ENCODE peak calls at places on chromosomes 7 and 10, in six cellular contexts. One of them, this sample, is unnamed.

GRCh38 chr7:158355456-158356065 is 232.1 kb downstream of the PTPRN2 start:
- DNase-seq in ovary: no peak
- DNase-seq in naive thymus-derived CD8-positive, alpha-beta T cell: no peak
- DNase-seq in Kasumi-1: peak; percentile 35
- DNase-seq in NCI-H1092 treated with DMSO at 0.1 percent for 48 hours: peak; percentile 13
- DNase-seq in H1: peak; percentile 69
- DNase-seq in this sample: no peak

GRCh38 chr10:60420991-60421894 is 31.6 kb upstream of the ANK3 start:
- DNase-seq in ovary: no peak
- DNase-seq in naive thymus-derived CD8-positive, alpha-beta T cell: no peak
- DNase-seq in Kasumi-1: no peak
- DNase-seq in NCI-H1092 treated with DMSO at 0.1 percent for 48 hours: no peak
- DNase-seq in H1: no peak
- DNase-seq in this sample: no peak

GRCh38 chr10:125084191-125085186 is 75.9 kb downstream of the CTBP2 start:
- DNase-seq in ovary: peak; percentile 83
- DNase-seq in naive thymus-derived CD8-positive, alpha-beta T cell: no peak
- DNase-seq in Kasumi-1: no peak
- DNase-seq in NCI-H1092 treated with DMSO at 0.1 percent for 48 hours: peak; percentile 79
- DNase-seq in H1: no peak
- DNase-seq in this sample: peak; percentile 97

GRCh38 chr7:158192956-158193355 is 394.7 kb downstream of the PTPRN2 start:
- DNase-seq in ovary: no peak
- DNase-seq in naive thymus-derived CD8-positive, alpha-beta T cell: no peak
- DNase-seq in Kasumi-1: no peak
- DNase-seq in NCI-H1092 treated with DMSO at 0.1 percent for 48 hours: no peak
- DNase-seq in H1: no peak
- DNase-seq in this sample: no peak

GRCh38 chr10:55881588-55881987 is 479.5 kb downstream of the ZWINT start:
- DNase-seq in ovary: no peak
- DNase-seq in naive thymus-derived CD8-positive, alpha-beta T cell: no peak
- DNase-seq in Kasumi-1: no peak
- DNase-seq in NCI-H1092 treated with DMSO at 0.1 percent for 48 hours: no peak
- DNase-seq in H1: no peak
- DNase-seq in this sample: no peak

GRCh38 chr7:105521027-105521730 is 892 bp downstream of the PUS7 start:
- DNase-seq in ovary: no peak
- DNase-seq in naive thymus-derived CD8-positive, alpha-beta T cell: peak; percentile 42
- DNase-seq in Kasumi-1: peak; percentile 48
- DNase-seq in NCI-H1092 treated with DMSO at 0.1 percent for 48 hours: peak; percentile 80
- DNase-seq in H1: peak; percentile 63
- DNase-seq in this sample: peak; percentile 66

GRCh38 chr10:88851706-88852105 is at the start of gene ANKRD22:
- DNase-seq in ovary: no peak
- DNase-seq in naive thymus-derived CD8-positive, alpha-beta T cell: no peak
- DNase-seq in Kasumi-1: peak; percentile 99
- DNase-seq in NCI-H1092 treated with DMSO at 0.1 percent for 48 hours: no peak
- DNase-seq in H1: no peak
- DNase-seq in this sample: no peak

GRCh38 chr10:11304906-11305585 is 287.4 kb downstream of the CELF2 start:
- DNase-seq in ovary: no peak
- DNase-seq in naive thymus-derived CD8-positive, alpha-beta T cell: no peak
- DNase-seq in Kasumi-1: no peak
- DNase-seq in NCI-H1092 treated with DMSO at 0.1 percent for 48 hours: no peak
- DNase-seq in H1: no peak
- DNase-seq in this sample: no peak

GRCh38 chr10:22483132-22483531 is 137.8 kb downstream of the SPAG6 start:
- DNase-seq in ovary: no peak
- DNase-seq in naive thymus-derived CD8-positive, alpha-beta T cell: no peak
- DNase-seq in Kasumi-1: no peak
- DNase-seq in NCI-H1092 treated with DMSO at 0.1 percent for 48 hours: no peak
- DNase-seq in H1: no peak
- DNase-seq in this sample: no peak

GRCh38 chr7:41921453-41921912 is 218.6 kb upstream of the INHBA start:
- DNase-seq in ovary: no peak
- DNase-seq in naive thymus-derived CD8-positive, alpha-beta T cell: no peak
- DNase-seq in Kasumi-1: no peak
- DNase-seq in NCI-H1092 treated with DMSO at 0.1 percent for 48 hours: no peak
- DNase-seq in H1: no peak
- DNase-seq in this sample: peak; percentile 49

GRCh38 chr7:133429371-133429770 is 176.5 kb downstream of the EXOC4 start:
- DNase-seq in ovary: no peak
- DNase-seq in naive thymus-derived CD8-positive, alpha-beta T cell: no peak
- DNase-seq in Kasumi-1: no peak
- DNase-seq in NCI-H1092 treated with DMSO at 0.1 percent for 48 hours: no peak
- DNase-seq in H1: no peak
- DNase-seq in this sample: no peak

GRCh38 chr7:150846291-150847115 is 5.8 kb upstream of the AOC1 start:
- DNase-seq in ovary: no peak
- DNase-seq in naive thymus-derived CD8-positive, alpha-beta T cell: no peak
- DNase-seq in Kasumi-1: no peak
- DNase-seq in NCI-H1092 treated with DMSO at 0.1 percent for 48 hours: no peak
- DNase-seq in H1: no peak
- DNase-seq in this sample: no peak

GRCh38 chr10:52778511-52779392 is 6.2 kb upstream of the MBL2 start:
- DNase-seq in ovary: no peak
- DNase-seq in naive thymus-derived CD8-positive, alpha-beta T cell: no peak
- DNase-seq in Kasumi-1: peak; percentile 43
- DNase-seq in NCI-H1092 treated with DMSO at 0.1 percent for 48 hours: no peak
- DNase-seq in H1: peak; percentile 75
- DNase-seq in this sample: no peak

GRCh38 chr7:149692056-149692455 is 81.3 kb downstream of the ZNF467 start:
- DNase-seq in ovary: no peak
- DNase-seq in naive thymus-derived CD8-positive, alpha-beta T cell: no peak
- DNase-seq in Kasumi-1: no peak
- DNase-seq in NCI-H1092 treated with DMSO at 0.1 percent for 48 hours: no peak
- DNase-seq in H1: peak; percentile 40
- DNase-seq in this sample: no peak

GRCh38 chr7:69769826-69770225 is 171.6 kb downstream of the AUTS2 start:
- DNase-seq in ovary: no peak
- DNase-seq in naive thymus-derived CD8-positive, alpha-beta T cell: no peak
- DNase-seq in Kasumi-1: no peak
- DNase-seq in NCI-H1092 treated with DMSO at 0.1 percent for 48 hours: no peak
- DNase-seq in H1: no peak
- DNase-seq in this sample: no peak

GRCh38 chr10:110357871-110358270 is 53.2 kb upstream of the SMNDC1 start:
- DNase-seq in ovary: no peak
- DNase-seq in naive thymus-derived CD8-positive, alpha-beta T cell: no peak
- DNase-seq in Kasumi-1: no peak
- DNase-seq in NCI-H1092 treated with DMSO at 0.1 percent for 48 hours: no peak
- DNase-seq in H1: no peak
- DNase-seq in this sample: no peak